ENCODE peak calls at places on chromosomes 2 and 18, in nine cellular contexts. I is heart left ventricle; Q is A549; E is naive thymus-derived CD4-positive, alpha-beta T cell; S is aorta; J is neuronal stem cell; L is body of pancreas; R is upper lobe of right lung; C is mammary epithelial cell. Z is an unnamed sample. For H3K9me3, the result is how much of the 10 kb centered on the place peaks cover.

GRCh38 chr2:46029332-46029811 is 267.8 kb upstream of the EPAS1 start:
- DNase-seq in C (peak), S (no peak), R (no peak), J (no peak), L (no peak), E (no peak), I (peak), Q (no peak), Z (no peak)

GRCh38 chr2:173511357-173511756 is 156.7 kb downstream of the CDCA7 start:
- DNase-seq in L (no peak), J (no peak), I (no peak), C (no peak), Q (no peak), E (no peak), R (no peak), S (no peak), Z (peak)

GRCh38 chr18:79934311-79935097 is 16.9 kb downstream of the SLC66A2 start:
- DNase-seq in C (no peak), E (no peak), I (peak), S (peak), R (peak), L (no peak), Q (no peak), J (no peak), Z (peak)

GRCh38 chr2:208195477-208195876 is 5.6 kb upstream of the C2orf80 start:
- DNase-seq in E (no peak), R (no peak), C (no peak), S (no peak), Q (no peak), L (no peak), I (no peak), J (no peak), Z (no peak)

GRCh38 chr18:61998335-61998734 is 105.5 kb upstream of the RNF152 start:
- DNase-seq in L (no peak), I (no peak), R (no peak), S (no peak), J (no peak), Q (no peak), C (no peak), E (no peak), Z (no peak)

GRCh38 chr18:62894681-62895390 is 179.5 kb downstream of the PHLPP1 start:
- DNase-seq in R (no peak), L (no peak), C (no peak), I (no peak), J (no peak), Q (no peak), E (no peak), S (no peak), Z (no peak)

GRCh38 chr2:10331702-10332401 is 29.1 kb downstream of the HPCAL1 start:
- DNase-seq in C (no peak), Q (no peak), I (no peak), J (no peak), S (peak), R (no peak), L (no peak), E (no peak), Z (peak)

GRCh38 chr2:155190342-155190741 is 491.8 kb downstream of the KCNJ3 start:
- DNase-seq in C (no peak), Q (no peak), S (no peak), J (no peak), R (no peak), L (no peak), I (no peak), E (no peak), Z (no peak)

GRCh38 chr2:183224933-183225332 is 100.7 kb downstream of the NUP35 start:
- DNase-seq in S (no peak), I (no peak), L (no peak), R (no peak), J (no peak), C (no peak), E (no peak), Q (no peak), Z (no peak)

GRCh38 chr18:33751613-33752221 is 173.7 kb downstream of the ASXL3 start:
- DNase-seq in J (no peak), S (no peak), C (no peak), L (no peak), R (no peak), Q (no peak), I (no peak), E (no peak), Z (peak)

GRCh38 chr2:218476676-218477075 is 57.8 kb downstream of the VIL1 start:
- DNase-seq in J (no peak), E (no peak), R (no peak), S (no peak), Q (no peak), C (no peak), I (no peak), L (peak), Z (no peak)

GRCh38 chr2:163697429-163697828 is 38.4 kb downstream of the FIGN start:
- DNase-seq in J (no peak), L (no peak), C (no peak), E (no peak), I (no peak), S (no peak), R (no peak), Q (no peak), Z (no peak)

GRCh38 chr2:224268441-224268840 is 133.5 kb downstream of the FAM124B start:
- DNase-seq in C (peak), S (no peak), Q (peak), J (no peak), I (no peak), L (no peak), E (no peak), R (no peak), Z (peak)

GRCh38 chr2:230602562-230603230 is 109.9 kb upstream of the CAB39 start:
- DNase-seq in L (no peak), Q (no peak), E (no peak), J (no peak), I (no peak), R (no peak), C (no peak), S (no peak), Z (peak)

GRCh38 chr2:159525012-159525411 is 91.3 kb downstream of the BAZ2B start:
- DNase-seq in S (no peak), Q (no peak), I (no peak), C (no peak), J (no peak), E (no peak), L (no peak), R (no peak), Z (no peak)

GRCh38 chr2:160105366-160105765 is 43.0 kb upstream of the PLA2R1 start:
- DNase-seq in C (peak), L (no peak), J (no peak), Q (no peak), I (no peak), E (no peak), R (no peak), S (no peak), Z (no peak)

GRCh38 chr2:188181439-188181838 is 110.2 kb upstream of the GULP1 start:
- DNase-seq in E (no peak), I (no peak), J (no peak), S (no peak), C (peak), L (no peak), Q (no peak), R (no peak), Z (peak)

GRCh38 chr2:238370482-238371372 is 50.4 kb downstream of the TRAF3IP1 start:
- DNase-seq in C (peak), I (peak), Q (peak), S (peak), J (peak), L (peak), E (no peak), R (peak), Z (peak)

GRCh38 chr2:122741403-122741802 is 986.0 kb downstream of the TSN start:
- DNase-seq in R (no peak), E (no peak), S (no peak), C (no peak), L (no peak), J (no peak), I (no peak), Q (no peak), Z (no peak)

GRCh38 chr18:6487027-6487426 is 72.3 kb upstream of the L3MBTL4 start:
- DNase-seq in J (no peak), E (no peak), Q (no peak), C (no peak), L (no peak), S (no peak), I (no peak), R (no peak), Z (no peak)

GRCh38 chr2:48896870-48897269 is 141.3 kb upstream of the LHCGR start:
- DNase-seq in S (no peak), R (no peak), C (no peak), Q (no peak), L (no peak), E (no peak), I (no peak), J (no peak), Z (no peak)

GRCh38 chr2:11802782-11803191 is 56.4 kb downstream of the LPIN1 start:
- DNase-seq in R (no peak), I (no peak), E (no peak), L (no peak), Q (no peak), S (no peak), C (no peak), J (no peak), Z (no peak)

GRCh38 chr2:98551316-98551715 is 57.0 kb downstream of the COA5 start:
- DNase-seq in S (no peak), J (no peak), L (no peak), C (no peak), Q (no peak), E (no peak), I (no peak), R (no peak), Z (no peak)

GRCh38 chr18:73683618-73684238 is 463.9 kb downstream of the FBXO15 start:
- DNase-seq in J (no peak), Q (no peak), E (no peak), S (no peak), C (peak), R (no peak), L (no peak), I (no peak), Z (no peak)

GRCh38 chr2:144331652-144332355 is 188.1 kb downstream of the ZEB2 start:
- DNase-seq in L (no peak), R (no peak), I (no peak), J (peak), E (no peak), C (no peak), S (peak), Q (peak), Z (no peak)

GRCh38 chr2:85900366-85900765 is 11.6 kb upstream of the ST3GAL5 start:
- DNase-seq in S (no peak), C (no peak), J (no peak), Q (no peak), I (no peak), E (no peak), L (no peak), R (no peak), Z (no peak)

GRCh38 chr2:17101091-17101490 is 417.1 kb downstream of the RAD51AP2 start:
- DNase-seq in R (no peak), E (no peak), J (no peak), Q (no peak), I (no peak), S (no peak), L (no peak), C (no peak), Z (no peak)

DNA sequence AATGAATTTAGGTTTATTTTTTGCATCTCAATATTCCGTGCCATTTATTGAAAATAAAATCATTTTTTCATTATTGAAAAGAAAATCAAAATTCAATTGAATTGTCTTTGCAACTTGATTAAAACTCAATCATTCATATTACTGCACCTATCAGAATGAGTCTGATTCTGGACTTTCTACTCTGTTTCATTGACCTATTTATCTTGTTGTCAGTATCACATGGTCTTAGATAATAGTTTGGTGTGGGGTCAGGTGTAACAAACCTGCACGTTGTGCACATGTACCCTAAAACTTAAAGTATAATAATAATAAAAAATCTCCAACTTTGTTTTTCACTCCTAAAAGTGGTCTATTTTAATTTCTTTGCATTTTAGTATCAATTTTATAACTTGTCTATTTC is 422.9 kb downstream of the RAD51AP2 start:
- DNase-seq in S (no peak), L (no peak), C (no peak), I (no peak), E (no peak), Q (no peak), R (no peak), J (no peak), Z (no peak)
- H3K9me3 ChIP-seq in S (under half), L (under half), C (under half), I (under half), E (under half), Q (under half), R (under half), J (under half), Z (under half)

DNA sequence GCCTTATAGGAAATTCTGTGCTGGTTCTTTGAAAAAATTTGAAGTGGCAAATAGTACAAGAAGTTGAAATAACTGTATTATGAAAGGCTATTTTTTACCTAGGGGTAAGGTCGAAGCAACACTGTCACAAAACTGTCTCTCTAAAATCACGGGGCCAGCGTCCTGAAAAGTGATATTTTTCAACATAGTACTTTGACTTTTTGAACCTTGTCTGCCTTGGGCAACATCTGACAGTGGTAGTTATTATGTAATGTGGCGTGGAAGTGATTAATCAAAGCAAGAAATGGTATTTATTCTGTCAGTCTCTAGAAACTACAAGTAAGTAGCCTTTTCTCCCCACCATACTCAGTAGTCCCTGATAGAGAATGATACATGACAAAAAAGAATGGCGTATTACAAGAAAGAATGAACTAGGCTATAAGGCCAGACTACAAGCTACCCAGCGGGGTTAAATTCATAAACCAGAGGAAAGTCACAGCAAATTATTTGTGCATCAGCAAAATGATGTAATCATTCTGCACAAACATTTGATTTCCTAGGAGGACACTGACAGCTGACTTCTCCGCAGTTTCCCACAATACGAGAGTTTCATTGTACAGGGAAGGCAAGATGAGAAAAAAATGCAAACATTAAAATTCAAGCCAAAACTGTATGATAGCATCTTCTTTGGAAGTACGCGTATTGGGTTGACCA is 9.8 kb downstream of the GEN1 start:
- DNase-seq in E (no peak), I (no peak), S (no peak), L (no peak), J (no peak), C (no peak), R (no peak), Q (no peak), Z (no peak)
- H3K27ac ChIP-seq in E (no peak), I (no peak), S (no peak), L (no peak), J (no peak), C (no peak), R (no peak), Q (no peak), Z (no peak)

DNA sequence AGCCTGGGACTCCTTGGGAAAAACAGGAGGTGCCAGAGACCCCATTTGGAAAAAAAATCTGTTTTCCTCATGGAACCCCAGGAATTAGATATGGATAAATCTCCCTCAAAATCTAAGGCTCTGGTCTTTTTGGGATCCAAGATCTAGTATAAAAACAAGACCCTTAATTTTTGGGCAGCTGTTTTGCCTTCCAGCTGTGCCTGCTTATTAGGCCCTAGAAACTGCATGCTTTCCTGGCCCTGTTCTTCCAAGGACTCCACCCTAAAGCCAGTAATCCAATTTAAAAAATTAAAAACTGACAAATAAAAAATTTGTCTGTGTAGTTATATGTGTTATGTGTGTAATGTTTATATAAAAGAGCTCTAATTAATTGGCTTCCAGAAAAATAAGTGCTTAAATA is 274.6 kb downstream of the STK39 start:
- DNase-seq in R (no peak), E (no peak), L (no peak), J (no peak), I (no peak), C (no peak), S (no peak), Q (no peak), Z (no peak)
- H3K9me3 ChIP-seq in R (under half), E (under half), L (under half), J (under half), I (under half), C (under half), S (under half), Q (under half), Z (under half)

GRCh38 chr2:134736167-134736885 is 17.5 kb upstream of the TMEM163 start:
- DNase-seq in Q (no peak), C (peak), L (no peak), E (no peak), J (peak), R (no peak), S (no peak), I (no peak), Z (no peak)

GRCh38 chr2:134738150-134738865 is 19.5 kb upstream of the TMEM163 start:
- DNase-seq in I (no peak), C (no peak), Q (no peak), J (no peak), E (no peak), S (no peak), L (no peak), R (no peak), Z (no peak)

GRCh38 chr2:134739879-134740301 is 21.1 kb upstream of the TMEM163 start:
- DNase-seq in Q (no peak), C (peak), S (peak), L (no peak), I (no peak), E (no peak), J (no peak), R (no peak), Z (no peak)

GRCh38 chr2:134739261-134739878 is 20.6 kb upstream of the TMEM163 start:
- DNase-seq in C (no peak), J (no peak), Q (no peak), S (no peak), I (no peak), R (no peak), L (no peak), E (no peak), Z (no peak)

DNA sequence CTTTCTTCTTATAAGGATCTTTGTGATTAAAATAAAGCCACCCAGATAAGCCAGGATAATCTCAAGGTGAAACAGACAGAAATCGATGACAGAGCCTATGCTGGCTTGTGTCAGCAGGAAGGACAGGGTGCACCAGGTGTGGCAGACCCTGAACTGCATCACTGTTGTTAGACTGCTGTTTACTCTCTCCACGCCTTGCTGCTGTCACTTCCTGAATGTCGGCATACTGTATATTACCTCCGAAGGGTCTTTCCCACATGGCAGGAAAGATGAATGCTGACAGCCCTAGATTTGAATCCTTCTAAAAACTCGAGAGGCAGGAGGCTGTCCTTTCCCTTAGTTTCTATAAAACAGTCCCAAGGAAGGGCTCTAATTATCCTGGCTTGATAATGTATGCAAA is 18.9 kb upstream of the TMEM163 start:
- DNase-seq in E (no peak), I (no peak), J (no peak), C (no peak), R (no peak), S (no peak), Q (no peak), L (no peak), Z (peak)
- H3K27ac ChIP-seq in E (no peak), I (no peak), J (no peak), C (no peak), R (no peak), S (no peak), Q (no peak), L (no peak), Z (no peak)

GRCh38 chr18:56314396-56314795 is 324.0 kb downstream of the TXNL1 start:
- DNase-seq in I (no peak), R (no peak), S (no peak), L (peak), C (no peak), J (no peak), E (no peak), Q (no peak), Z (no peak)
- H3K9me3 ChIP-seq in I (under half), R (under half), S (under half), L (under half), C (under half), J (under half), E (under half), Q (under half), Z (under half)

DNA sequence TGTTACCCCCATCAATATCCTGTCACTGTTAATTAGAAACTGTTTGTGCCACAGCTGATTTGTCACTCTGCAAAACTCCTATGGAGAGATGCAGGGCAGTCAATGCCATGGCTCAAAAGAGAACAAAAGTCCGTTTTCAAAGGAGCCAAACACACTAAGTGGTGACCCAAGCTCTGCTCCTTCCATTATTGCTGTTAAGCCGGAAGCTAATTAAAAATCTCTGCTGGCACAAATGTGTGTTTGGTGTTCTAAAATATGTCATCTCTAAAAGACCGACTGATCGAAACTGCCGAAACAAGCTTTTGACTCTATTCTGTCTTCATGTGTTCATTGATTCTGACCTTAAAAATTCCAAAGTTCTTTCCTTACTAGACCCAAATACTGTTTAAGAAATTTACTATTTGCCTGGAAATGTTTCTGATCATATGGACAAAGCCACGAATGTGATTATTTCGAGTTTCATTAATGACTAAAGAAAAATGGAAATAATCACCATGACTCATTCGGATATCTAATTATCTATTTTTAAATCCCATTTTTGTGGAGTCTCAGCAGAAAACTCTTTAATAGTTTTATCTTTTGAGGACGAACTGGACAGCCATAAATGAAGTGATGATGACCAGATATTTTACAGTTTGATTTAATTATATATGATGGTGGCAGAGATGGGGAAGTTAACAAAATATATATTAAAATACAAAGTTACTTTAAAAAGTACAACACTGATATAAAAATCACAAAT is 287.6 kb downstream of the SOCS6 start:
- DNase-seq in E (no peak), L (no peak), I (no peak), J (peak), Q (no peak), S (no peak), C (no peak), R (no peak), Z (no peak)
- H3K27ac ChIP-seq in E (no peak), L (no peak), I (no peak), J (no peak), Q (no peak), S (no peak), C (no peak), R (no peak), Z (no peak)

DNA sequence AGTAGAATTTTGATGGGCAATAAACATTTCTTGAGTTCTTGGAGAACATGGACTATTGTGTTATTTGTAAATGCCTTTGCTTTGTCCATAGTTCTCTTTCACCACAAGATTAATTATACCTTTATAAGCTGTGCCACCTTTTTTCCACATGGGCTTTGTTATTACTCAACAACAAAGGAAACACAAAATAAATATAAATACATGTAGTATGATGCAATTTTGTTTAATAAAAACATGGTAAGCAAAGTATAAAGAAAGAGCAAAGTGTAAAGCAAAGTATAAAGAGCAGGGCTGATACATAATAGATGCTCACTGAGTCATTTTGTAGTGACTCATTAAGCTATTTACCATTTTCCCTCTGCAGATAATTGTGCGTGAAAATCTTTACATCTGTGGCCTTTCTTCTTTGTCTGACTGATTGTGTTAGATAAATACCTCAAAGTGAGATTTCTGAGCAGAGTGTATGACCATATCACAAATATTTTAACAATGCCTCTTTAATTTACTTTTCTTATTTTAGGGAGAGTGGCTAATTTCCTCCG is 80.9 kb downstream of the CERS6 start:
- DNase-seq in R (no peak), I (no peak), E (no peak), L (no peak), Q (no peak), S (no peak), J (no peak), C (no peak), Z (no peak)
- H3K9me3 ChIP-seq in R (under half), I (under half), E (under half), L (under half), Q (under half), S (under half), J (under half), C (under half), Z (under half)